ENCODE peak calls at places on chromosomes 13 and 19, in seven cellular contexts. D is stimulated activated CD4-positive, alpha-beta T cell treated with anti-CD3 and anti-CD28 coated beads, Interleukin-4, amount 100 ng/mL, for 1 hour; H is fibroblast of the conjunctiva; N is iris pigment epithelial cell; R is HAP-1; G is activated effector memory CD4-positive, alpha-beta T cell treated with Interleukin-2 at 50 U/mL for 16 hours; V is iPS DF 6.9. E is an unnamed sample.

GRCh38 chr19:40619333-40620160 is 18.4 kb downstream of the LTBP4 start:
- DNase-seq in G (no peak), V (no peak), R (no peak), N (no peak), H (no peak), D (no peak), E (no peak)

GRCh38 chr19:45499196-45500180 is 1.2 kb downstream of the PPM1N start:
- DNase-seq in N (peak), G (peak), D (peak), V (peak), R (peak), H (peak), E (peak)

GRCh38 chr19:50414850-50415660 is 3.7 kb upstream of the SPIB start:
- DNase-seq in R (peak), G (peak), V (peak), D (peak), N (peak), H (peak), E (peak)

GRCh38 chr13:52924241-52925148 is 76.1 kb upstream of the PCDH8 start:
- DNase-seq in R (no peak), D (no peak), H (no peak), N (no peak), G (no peak), V (no peak), E (no peak)

GRCh38 chr13:49608932-49609331 is 19.4 kb upstream of the ARL11 start:
- DNase-seq in H (no peak), D (no peak), N (no peak), G (no peak), V (no peak), R (no peak), E (no peak)

GRCh38 chr13:73943137-73943964 is 190.9 kb downstream of the KLF12 start:
- DNase-seq in V (no peak), N (no peak), H (no peak), R (no peak), G (no peak), D (no peak), E (no peak)

GRCh38 chr19:52987221-52987620 is 24.5 kb upstream of the ZNF816 start:
- DNase-seq in R (no peak), D (no peak), N (no peak), G (no peak), V (no peak), H (no peak), E (no peak)

GRCh38 chr19:16030964-16031871 is 45.1 kb upstream of the TPM4 start:
- DNase-seq in D (no peak), R (no peak), G (no peak), V (no peak), N (no peak), H (no peak), E (peak)

GRCh38 chr13:41648314-41648935 is 191.1 kb downstream of the RGCC start:
- DNase-seq in V (no peak), H (no peak), N (peak), D (no peak), G (no peak), R (no peak), E (no peak)

GRCh38 chr19:50720921-50721291 is 1.3 kb upstream of the SHANK1 start:
- DNase-seq in N (no peak), R (no peak), D (no peak), V (no peak), H (no peak), G (no peak), E (no peak)

GRCh38 chr19:38735257-38735686 is 9.0 kb downstream of the CAPN12 start:
- DNase-seq in D (no peak), N (no peak), G (no peak), V (no peak), R (peak), H (no peak), E (no peak)

GRCh38 chr13:60482012-60482411 is 85.0 kb downstream of the TDRD3 start:
- DNase-seq in R (no peak), H (peak), D (no peak), G (no peak), N (peak), V (no peak), E (no peak)

GRCh38 chr13:31742102-31742695 is 2.9 kb downstream of the RXFP2 start:
- DNase-seq in G (peak), R (peak), H (peak), V (peak), N (peak), D (peak), E (peak)

GRCh38 chr19:13723206-13723605 is 41.1 kb upstream of the MRI1 start:
- DNase-seq in H (no peak), G (no peak), R (no peak), V (no peak), D (no peak), N (peak), E (no peak)

GRCh38 chr13:110490009-110490770 is 71.3 kb downstream of the RAB20 start:
- DNase-seq in N (no peak), D (no peak), H (no peak), R (no peak), G (no peak), V (no peak), E (no peak)

GRCh38 chr19:30116984-30117555 is 175.0 kb downstream of the URI1 start:
- DNase-seq in G (no peak), R (no peak), N (no peak), V (no peak), H (no peak), D (no peak), E (no peak)